ENCODE peak calls at places on chromosomes 16 and 17, in eight cellular contexts. V, A, K, X, E, P, G and R are unnamed samples.

GRCh38 chr17:81829858-81830257 is 3.2 kb downstream of the MCRIP1 start:
- DNase-seq in V (no peak), A (no peak), K (no peak), X (no peak), E (no peak), P (no peak), G (no peak), R (no peak)

GRCh38 chr17:15406081-15406480 is 61.3 kb downstream of the CDRT4 start:
- DNase-seq in V (no peak), A (no peak), K (no peak), X (no peak), E (no peak), P (no peak), G (no peak), R (no peak)

GRCh38 chr16:4414187-4414909 is 2.0 kb downstream of the CORO7 start:
- DNase-seq in V (no peak), A (no peak), K (no peak), X (no peak), E (no peak), P (no peak), G (no peak), R (no peak)

GRCh38 chr16:19660432-19660831 is 57.6 kb downstream of the KNOP1 start:
- DNase-seq in V (no peak), A (no peak), K (no peak), X (no peak), E (no peak), P (no peak), G (no peak), R (no peak)

GRCh38 chr17:1764274-1764673 is 2.4 kb downstream of the SERPINF1 start:
- DNase-seq in V (peak), A (peak), K (no peak), X (no peak), E (peak), P (no peak), G (peak), R (peak)

GRCh38 chr17:64459284-64459747 is 10.4 kb downstream of the MILR1 start:
- DNase-seq in V (no peak), A (peak), K (peak), X (no peak), E (no peak), P (no peak), G (no peak), R (peak)

GRCh38 chr17:40645291-40645690 is 2.3 kb downstream of the SMARCE1 start:
- DNase-seq in V (no peak), A (no peak), K (no peak), X (no peak), E (no peak), P (no peak), G (no peak), R (no peak)

GRCh38 chr17:10649031-10649430 is 8.1 kb downstream of the MYH3 start:
- DNase-seq in V (no peak), A (peak), K (no peak), X (no peak), E (no peak), P (no peak), G (no peak), R (peak)

GRCh38 chr17:73205326-73205980 is 12.6 kb downstream of the COG1 start:
- DNase-seq in V (no peak), A (no peak), K (no peak), X (no peak), E (no peak), P (no peak), G (no peak), R (no peak)

GRCh38 chr17:7484067-7484963 is at the start of gene POLR2A:
- DNase-seq in V (peak), A (peak), K (peak), X (peak), E (peak), P (peak), G (peak), R (peak)

GRCh38 chr17:7484964-7485377 is 805 bp downstream of the POLR2A start:
- DNase-seq in V (no peak), A (no peak), K (no peak), X (no peak), E (no peak), P (no peak), G (no peak), R (no peak)

GRCh38 chr17:7490144-7490543 is 6.0 kb downstream of the POLR2A start:
- DNase-seq in V (no peak), A (no peak), K (no peak), X (no peak), E (no peak), P (no peak), G (no peak), R (no peak)

GRCh38 chr17:7483238-7484066 is 714 bp upstream of the POLR2A start:
- DNase-seq in V (peak), A (peak), K (peak), X (peak), E (peak), P (peak), G (peak), R (peak)

GRCh38 chr17:7486181-7486580 is 2.0 kb downstream of the POLR2A start:
- DNase-seq in V (no peak), A (no peak), K (no peak), X (no peak), E (no peak), P (no peak), G (no peak), R (peak)
- H3K4me3 ChIP-seq in V (peak), A (peak), K (peak), X (peak), E (peak), P (peak), G (peak), R (peak)

DNA sequence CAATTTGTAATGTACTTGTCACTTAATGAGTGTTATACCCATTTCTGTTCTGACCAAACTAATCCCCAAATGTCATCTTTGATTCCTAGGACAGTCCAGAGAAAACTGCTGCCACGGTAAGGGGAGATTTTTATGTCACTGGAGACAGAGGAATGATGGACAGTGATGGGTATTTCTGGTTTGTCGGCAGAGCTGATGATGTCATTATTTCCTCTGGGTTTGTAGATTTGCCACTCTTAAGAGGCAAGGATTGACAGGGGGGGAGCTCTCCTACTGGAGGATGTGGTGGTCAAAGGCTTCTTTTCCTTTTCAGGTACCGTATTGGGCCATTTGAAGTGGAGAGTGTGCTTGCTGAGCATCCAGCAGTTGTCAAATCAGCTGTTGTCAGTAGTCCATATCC is 12.5 kb downstream of the THUMPD1 start:
- DNase-seq in V (no peak), A (no peak), K (no peak), X (no peak), E (no peak), P (no peak), G (no peak), R (no peak)
- TF ChIP-seq CTCF in V (no peak), A (no peak), K (no peak), X (no peak), E (no peak), P (no peak), G (no peak), R (no peak)

GRCh38 chr17:57284984-57285646 is 28.8 kb downstream of the MSI2 start:
- DNase-seq in V (no peak), A (no peak), K (no peak), X (no peak), E (no peak), P (no peak), G (no peak), R (peak)
- H3K4me3 ChIP-seq in V (no peak), A (no peak), K (no peak), X (no peak), E (no peak), P (no peak), G (no peak), R (no peak)

GRCh38 chr16:50627419-50627818 is 53.7 kb downstream of the SNX20 start:
- DNase-seq in V (peak), A (no peak), K (no peak), X (no peak), E (peak), P (peak), G (no peak), R (peak)
- TF ChIP-seq CTCF in V (peak), A (peak), K (peak), X (no peak), E (peak), P (peak), G (peak), R (peak)

GRCh38 chr16:87955302-87956168 is 4.3 kb downstream of the BANP start:
- DNase-seq in V (no peak), A (peak), K (no peak), X (no peak), E (no peak), P (no peak), G (no peak), R (no peak)
- H3K4me3 ChIP-seq in V (no peak), A (no peak), K (no peak), X (no peak), E (no peak), P (no peak), G (no peak), R (no peak)

GRCh38 chr16:60907645-60908044 is 1128.6 kb downstream of the CDH8 start:
- DNase-seq in V (no peak), A (no peak), K (no peak), X (no peak), E (no peak), P (no peak), G (no peak), R (no peak)
- TF ChIP-seq CTCF in V (peak), A (no peak), K (no peak), X (no peak), E (no peak), P (peak), G (no peak), R (no peak)

DNA sequence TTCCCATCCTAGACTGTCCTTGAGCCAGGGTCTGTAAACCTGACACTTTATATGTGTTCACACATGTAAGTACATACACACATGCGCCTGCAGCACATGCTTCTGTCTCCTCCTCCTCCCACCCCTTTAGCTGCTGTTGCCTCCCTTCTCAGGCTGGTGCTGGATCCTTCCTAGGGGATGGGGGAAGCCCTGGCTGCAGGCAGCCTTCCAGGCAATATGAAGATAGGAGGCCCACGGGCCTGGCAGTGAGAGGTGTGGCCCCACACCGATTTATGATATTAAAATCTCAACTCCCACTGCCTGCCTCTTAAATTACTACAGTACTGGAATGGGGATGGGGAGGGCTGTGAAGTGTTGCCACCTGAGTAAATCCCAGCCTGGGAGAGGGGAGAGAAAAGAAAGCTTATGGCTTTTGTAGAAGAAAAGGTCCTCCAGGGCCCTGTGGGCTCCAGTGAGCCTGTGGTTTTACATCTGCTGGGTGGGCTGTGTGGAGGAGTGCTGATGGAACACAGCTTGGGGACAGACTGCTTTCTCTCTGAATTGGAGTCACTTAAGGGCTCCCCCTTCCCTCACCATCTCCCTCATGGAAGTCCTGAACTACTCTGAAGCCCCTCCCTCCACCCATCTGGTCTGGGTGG is 987 bp upstream of the WNK4 start:
- DNase-seq in V (no peak), A (no peak), K (no peak), X (no peak), E (peak), P (no peak), G (no peak), R (no peak)
- H3K4me3 ChIP-seq in V (no peak), A (no peak), K (no peak), X (no peak), E (no peak), P (no peak), G (no peak), R (no peak)

DNA sequence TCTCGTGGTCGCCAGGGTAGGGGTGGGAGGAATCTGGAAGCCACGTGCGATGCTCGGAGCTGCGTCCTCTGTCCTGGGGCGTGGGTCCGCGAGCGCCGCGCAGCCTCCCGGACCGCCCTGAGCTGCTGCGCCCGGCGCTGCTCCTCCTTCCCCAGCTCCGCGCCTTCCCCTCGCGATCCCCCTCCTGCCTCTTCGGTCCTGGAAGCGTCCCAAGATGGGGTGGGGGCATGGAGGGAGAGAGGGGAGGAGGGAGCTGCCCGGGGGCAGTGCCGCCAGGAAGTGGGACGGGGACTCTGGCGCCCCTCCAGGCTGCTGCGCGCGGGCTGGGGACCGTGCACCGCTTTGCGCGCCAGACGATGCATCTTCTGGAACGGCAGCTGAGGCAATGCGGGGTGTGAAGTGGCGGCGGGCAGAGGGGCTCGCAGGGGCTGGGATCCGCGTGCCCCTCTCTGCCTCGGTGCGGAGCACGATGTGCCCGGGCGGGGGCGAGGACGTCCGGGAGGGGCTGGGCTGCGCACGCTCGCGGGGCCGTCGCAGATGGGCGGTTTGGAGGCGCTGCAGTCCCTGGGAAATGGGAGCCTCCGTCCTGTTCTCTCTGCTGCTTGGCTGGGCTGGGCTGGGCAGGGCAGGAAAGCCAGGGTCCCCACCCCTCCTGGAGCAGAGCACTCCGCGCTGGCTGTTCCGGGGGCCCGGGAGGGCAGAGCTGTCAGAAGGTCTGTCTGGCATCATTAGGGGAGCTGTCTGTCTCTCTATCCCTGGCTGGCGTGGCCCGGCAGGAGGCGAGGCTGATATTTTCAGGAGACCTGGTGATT is 388.0 kb downstream of the SEC14L1 start:
- DNase-seq in V (no peak), A (no peak), K (no peak), X (no peak), E (no peak), P (peak), G (no peak), R (no peak)
- TF ChIP-seq CTCF in V (no peak), A (no peak), K (peak), X (no peak), E (no peak), P (peak), G (no peak), R (no peak)

GRCh38 chr16:46875243-46875642 is 8.9 kb upstream of the GPT2 start:
- DNase-seq in V (no peak), A (no peak), K (no peak), X (no peak), E (no peak), P (no peak), G (no peak), R (no peak)

GRCh38 chr16:46871587-46871986 is 12.6 kb upstream of the GPT2 start:
- DNase-seq in V (no peak), A (no peak), K (no peak), X (no peak), E (no peak), P (no peak), G (no peak), R (no peak)

GRCh38 chr16:46873201-46873600 is 11.0 kb upstream of the GPT2 start:
- DNase-seq in V (no peak), A (no peak), K (no peak), X (no peak), E (no peak), P (no peak), G (no peak), R (no peak)
- H3K4me3 ChIP-seq in V (no peak), A (no peak), K (no peak), X (no peak), E (no peak), P (no peak), G (no peak), R (no peak)

DNA sequence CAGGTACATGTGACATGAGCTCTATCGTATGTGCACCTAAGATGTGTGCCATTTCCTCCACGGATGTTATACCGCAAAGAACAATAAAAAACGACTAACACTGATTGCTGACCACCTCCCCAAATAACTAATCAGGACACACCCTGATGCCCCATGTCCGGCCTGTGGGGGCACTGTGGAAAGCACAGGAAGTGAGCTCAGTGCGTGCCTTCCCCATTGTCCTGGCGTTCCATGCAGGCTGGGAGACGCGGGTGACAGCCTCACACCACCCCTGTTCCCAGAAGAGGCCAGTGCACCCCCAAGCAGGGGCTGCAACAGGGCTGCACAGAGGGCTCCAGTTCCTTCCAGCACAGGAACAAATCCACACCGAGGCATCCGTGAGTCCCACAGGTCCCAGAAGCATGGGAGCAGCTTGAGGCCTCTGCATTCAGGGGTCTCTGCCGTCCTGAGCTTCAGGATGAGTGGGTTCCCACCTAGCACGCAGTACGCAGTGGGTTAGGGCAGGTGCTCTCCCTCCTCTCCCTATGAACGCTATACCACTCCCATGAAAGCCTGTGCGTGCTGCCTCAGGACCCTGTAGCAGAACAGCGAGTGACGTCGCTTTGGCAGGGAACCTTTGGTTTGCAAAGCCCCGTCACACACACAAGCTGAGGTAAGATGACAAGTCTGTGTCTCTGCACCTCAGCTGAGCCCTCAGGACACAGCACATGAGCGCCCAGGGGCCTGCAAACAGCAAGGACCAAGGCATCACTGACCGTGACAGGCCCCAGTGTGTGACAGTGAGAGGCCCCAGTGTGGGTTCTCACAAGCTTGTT is 117.7 kb downstream of the ZNF778 start:
- DNase-seq in V (no peak), A (no peak), K (no peak), X (no peak), E (no peak), P (no peak), G (no peak), R (no peak)
- TF ChIP-seq CTCF in V (peak), A (peak), K (no peak), X (no peak), E (no peak), P (peak), G (peak), R (peak)